ENCODE peak calls at places on chromosomes 1 and 21, in nine cellular contexts. One of them, this sample, is unnamed.

GRCh38 chr1:160208179-160209040 is 3.2 kb downstream of the PEA15 start:
- DNase-seq in ACHN: no peak
- DNase-seq in EL: no peak
- DNase-seq in activated CD4-positive, CD25-positive, alpha-beta regulatory T cell treated with anti-CD3 and anti-CD28 coated beads, Interleukin-2, amount 50 U/mL, for 16 hours: no peak
- DNase-seq in T47D: no peak
- DNase-seq in A172: no peak
- DNase-seq in A549: no peak
- DNase-seq in anterior cingulate cortex: no peak
- DNase-seq in GM23248: peak; percentile 57
- DNase-seq in this sample: no peak

GRCh38 chr1:9591669-9592509 is 3.2 kb downstream of the TMEM201 start:
- DNase-seq in ACHN: no peak
- DNase-seq in EL: no peak
- DNase-seq in activated CD4-positive, CD25-positive, alpha-beta regulatory T cell treated with anti-CD3 and anti-CD28 coated beads, Interleukin-2, amount 50 U/mL, for 16 hours: no peak
- DNase-seq in T47D: no peak
- DNase-seq in A172: no peak
- DNase-seq in A549: no peak
- DNase-seq in anterior cingulate cortex: no peak
- DNase-seq in GM23248: no peak
- DNase-seq in this sample: no peak

GRCh38 chr1:42466030-42466429 is 2.9 kb downstream of the CCDC30 start:
- DNase-seq in ACHN: no peak
- DNase-seq in EL: no peak
- DNase-seq in activated CD4-positive, CD25-positive, alpha-beta regulatory T cell treated with anti-CD3 and anti-CD28 coated beads, Interleukin-2, amount 50 U/mL, for 16 hours: no peak
- DNase-seq in T47D: no peak
- DNase-seq in A172: no peak
- DNase-seq in A549: no peak
- DNase-seq in anterior cingulate cortex: no peak
- DNase-seq in GM23248: no peak
- DNase-seq in this sample: no peak

GRCh38 chr1:70071597-70071996 is 133.8 kb downstream of the LRRC40 start:
- DNase-seq in ACHN: no peak
- DNase-seq in EL: peak; percentile 52
- DNase-seq in activated CD4-positive, CD25-positive, alpha-beta regulatory T cell treated with anti-CD3 and anti-CD28 coated beads, Interleukin-2, amount 50 U/mL, for 16 hours: no peak
- DNase-seq in T47D: no peak
- DNase-seq in A172: no peak
- DNase-seq in A549: no peak
- DNase-seq in anterior cingulate cortex: no peak
- DNase-seq in GM23248: peak; percentile 65
- DNase-seq in this sample: no peak

GRCh38 chr1:206694551-206695124 is 9.9 kb downstream of the MAPKAPK2 start:
- DNase-seq in ACHN: peak; percentile 82
- DNase-seq in EL: peak; percentile 45
- DNase-seq in activated CD4-positive, CD25-positive, alpha-beta regulatory T cell treated with anti-CD3 and anti-CD28 coated beads, Interleukin-2, amount 50 U/mL, for 16 hours: no peak
- DNase-seq in T47D: peak; percentile 69
- DNase-seq in A172: peak; percentile 34
- DNase-seq in A549: no peak
- DNase-seq in anterior cingulate cortex: no peak
- DNase-seq in GM23248: no peak
- DNase-seq in this sample: no peak

GRCh38 chr1:248853023-248853422 is 5.9 kb downstream of the ZNF692 start:
- DNase-seq in ACHN: no peak
- DNase-seq in EL: no peak
- DNase-seq in activated CD4-positive, CD25-positive, alpha-beta regulatory T cell treated with anti-CD3 and anti-CD28 coated beads, Interleukin-2, amount 50 U/mL, for 16 hours: no peak
- DNase-seq in T47D: no peak
- DNase-seq in A172: no peak
- DNase-seq in A549: no peak
- DNase-seq in anterior cingulate cortex: no peak
- DNase-seq in GM23248: peak; percentile 93
- DNase-seq in this sample: no peak

GRCh38 chr1:184504695-184505338 is 118.0 kb downstream of the C1orf21 start:
- DNase-seq in ACHN: no peak
- DNase-seq in EL: no peak
- DNase-seq in activated CD4-positive, CD25-positive, alpha-beta regulatory T cell treated with anti-CD3 and anti-CD28 coated beads, Interleukin-2, amount 50 U/mL, for 16 hours: no peak
- DNase-seq in T47D: no peak
- DNase-seq in A172: no peak
- DNase-seq in A549: no peak
- DNase-seq in anterior cingulate cortex: no peak
- DNase-seq in GM23248: no peak
- DNase-seq in this sample: no peak

GRCh38 chr1:38125837-38126520 is 79.4 kb upstream of the POU3F1 start:
- DNase-seq in ACHN: no peak
- DNase-seq in EL: no peak
- DNase-seq in activated CD4-positive, CD25-positive, alpha-beta regulatory T cell treated with anti-CD3 and anti-CD28 coated beads, Interleukin-2, amount 50 U/mL, for 16 hours: no peak
- DNase-seq in T47D: no peak
- DNase-seq in A172: no peak
- DNase-seq in A549: no peak
- DNase-seq in anterior cingulate cortex: no peak
- DNase-seq in GM23248: no peak
- DNase-seq in this sample: no peak

GRCh38 chr1:160362168-160362941 is 4.5 kb upstream of the NHLH1 start:
- DNase-seq in ACHN: no peak
- DNase-seq in EL: no peak
- DNase-seq in activated CD4-positive, CD25-positive, alpha-beta regulatory T cell treated with anti-CD3 and anti-CD28 coated beads, Interleukin-2, amount 50 U/mL, for 16 hours: no peak
- DNase-seq in T47D: no peak
- DNase-seq in A172: no peak
- DNase-seq in A549: no peak
- DNase-seq in anterior cingulate cortex: no peak
- DNase-seq in GM23248: no peak
- DNase-seq in this sample: no peak

GRCh38 chr1:201023517-201023902 is at the start of gene KIF21B:
- DNase-seq in ACHN: peak; percentile 70
- DNase-seq in EL: peak; percentile 71
- DNase-seq in activated CD4-positive, CD25-positive, alpha-beta regulatory T cell treated with anti-CD3 and anti-CD28 coated beads, Interleukin-2, amount 50 U/mL, for 16 hours: peak; percentile 81
- DNase-seq in T47D: peak; percentile 83
- DNase-seq in A172: peak; percentile 53
- DNase-seq in A549: peak; percentile 88
- DNase-seq in anterior cingulate cortex: peak; percentile 79
- DNase-seq in GM23248: peak; percentile 66
- DNase-seq in this sample: peak; percentile 94

GRCh38 chr1:168531605-168532345 is 12.0 kb downstream of the XCL2 start:
- DNase-seq in ACHN: no peak
- DNase-seq in EL: no peak
- DNase-seq in activated CD4-positive, CD25-positive, alpha-beta regulatory T cell treated with anti-CD3 and anti-CD28 coated beads, Interleukin-2, amount 50 U/mL, for 16 hours: no peak
- DNase-seq in T47D: no peak
- DNase-seq in A172: no peak
- DNase-seq in A549: no peak
- DNase-seq in anterior cingulate cortex: no peak
- DNase-seq in GM23248: no peak
- DNase-seq in this sample: no peak

GRCh38 chr1:185431612-185432011 is 114.6 kb upstream of the IVNS1ABP start:
- DNase-seq in ACHN: no peak
- DNase-seq in EL: no peak
- DNase-seq in activated CD4-positive, CD25-positive, alpha-beta regulatory T cell treated with anti-CD3 and anti-CD28 coated beads, Interleukin-2, amount 50 U/mL, for 16 hours: no peak
- DNase-seq in T47D: no peak
- DNase-seq in A172: no peak
- DNase-seq in A549: no peak
- DNase-seq in anterior cingulate cortex: no peak
- DNase-seq in GM23248: no peak
- DNase-seq in this sample: no peak

GRCh38 chr1:211828584-211829342 is 1.8 kb downstream of the LPGAT1 start:
- DNase-seq in ACHN: no peak
- DNase-seq in EL: no peak
- DNase-seq in activated CD4-positive, CD25-positive, alpha-beta regulatory T cell treated with anti-CD3 and anti-CD28 coated beads, Interleukin-2, amount 50 U/mL, for 16 hours: no peak
- DNase-seq in T47D: no peak
- DNase-seq in A172: no peak
- DNase-seq in A549: no peak
- DNase-seq in anterior cingulate cortex: no peak
- DNase-seq in GM23248: peak; percentile 33
- DNase-seq in this sample: no peak

GRCh38 chr1:155024315-155024714 is 9.3 kb downstream of the DCST2 start:
- DNase-seq in ACHN: no peak
- DNase-seq in EL: no peak
- DNase-seq in activated CD4-positive, CD25-positive, alpha-beta regulatory T cell treated with anti-CD3 and anti-CD28 coated beads, Interleukin-2, amount 50 U/mL, for 16 hours: no peak
- DNase-seq in T47D: no peak
- DNase-seq in A172: no peak
- DNase-seq in A549: no peak
- DNase-seq in anterior cingulate cortex: no peak
- DNase-seq in GM23248: no peak
- DNase-seq in this sample: no peak

GRCh38 chr21:33975548-33976081 is 60.0 kb upstream of the ATP5PO start:
- DNase-seq in ACHN: peak; percentile 21
- DNase-seq in EL: peak; percentile 63
- DNase-seq in activated CD4-positive, CD25-positive, alpha-beta regulatory T cell treated with anti-CD3 and anti-CD28 coated beads, Interleukin-2, amount 50 U/mL, for 16 hours: peak; percentile 23
- DNase-seq in T47D: no peak
- DNase-seq in A172: peak; percentile 61
- DNase-seq in A549: no peak
- DNase-seq in anterior cingulate cortex: no peak
- DNase-seq in GM23248: peak; percentile 74
- DNase-seq in this sample: peak; percentile 77

GRCh38 chr1:78229344-78229743 is 183.6 kb downstream of the GIPC2 start:
- DNase-seq in ACHN: no peak
- DNase-seq in EL: peak; percentile 51
- DNase-seq in activated CD4-positive, CD25-positive, alpha-beta regulatory T cell treated with anti-CD3 and anti-CD28 coated beads, Interleukin-2, amount 50 U/mL, for 16 hours: no peak
- DNase-seq in T47D: no peak
- DNase-seq in A172: no peak
- DNase-seq in A549: no peak
- DNase-seq in anterior cingulate cortex: no peak
- DNase-seq in GM23248: peak; percentile 86
- DNase-seq in this sample: no peak

GRCh38 chr1:21082078-21082477 is 94.6 kb downstream of the EIF4G3 start:
- DNase-seq in ACHN: no peak
- DNase-seq in EL: peak; percentile 24
- DNase-seq in activated CD4-positive, CD25-positive, alpha-beta regulatory T cell treated with anti-CD3 and anti-CD28 coated beads, Interleukin-2, amount 50 U/mL, for 16 hours: no peak
- DNase-seq in T47D: no peak
- DNase-seq in A172: no peak
- DNase-seq in A549: no peak
- DNase-seq in anterior cingulate cortex: no peak
- DNase-seq in GM23248: no peak
- DNase-seq in this sample: no peak

GRCh38 chr1:90919900-90920299 is 101.9 kb downstream of the ZNF644 start:
- DNase-seq in ACHN: no peak
- DNase-seq in EL: no peak
- DNase-seq in activated CD4-positive, CD25-positive, alpha-beta regulatory T cell treated with anti-CD3 and anti-CD28 coated beads, Interleukin-2, amount 50 U/mL, for 16 hours: no peak
- DNase-seq in T47D: no peak
- DNase-seq in A172: no peak
- DNase-seq in A549: no peak
- DNase-seq in anterior cingulate cortex: no peak
- DNase-seq in GM23248: peak; percentile 55
- DNase-seq in this sample: no peak

GRCh38 chr1:40153073-40153770 is 8.0 kb upstream of the RLF start:
- DNase-seq in ACHN: peak; percentile 49
- DNase-seq in EL: peak; percentile 60
- DNase-seq in activated CD4-positive, CD25-positive, alpha-beta regulatory T cell treated with anti-CD3 and anti-CD28 coated beads, Interleukin-2, amount 50 U/mL, for 16 hours: peak; percentile 4
- DNase-seq in T47D: peak; percentile 59
- DNase-seq in A172: peak; percentile 26
- DNase-seq in A549: no peak
- DNase-seq in anterior cingulate cortex: no peak
- DNase-seq in GM23248: peak; percentile 74
- DNase-seq in this sample: peak; percentile 37

GRCh38 chr1:115977481-115978258 is 1.4 kb downstream of the SLC22A15 start:
- DNase-seq in ACHN: peak; percentile 1
- DNase-seq in EL: peak; percentile 79
- DNase-seq in activated CD4-positive, CD25-positive, alpha-beta regulatory T cell treated with anti-CD3 and anti-CD28 coated beads, Interleukin-2, amount 50 U/mL, for 16 hours: no peak
- DNase-seq in T47D: peak; percentile 6
- DNase-seq in A172: peak; percentile 52
- DNase-seq in A549: no peak
- DNase-seq in anterior cingulate cortex: no peak
- DNase-seq in GM23248: peak; percentile 89
- DNase-seq in this sample: no peak

GRCh38 chr1:228457017-228457395 is 30.2 kb upstream of the RNF187 start:
- DNase-seq in ACHN: no peak
- DNase-seq in EL: no peak
- DNase-seq in activated CD4-positive, CD25-positive, alpha-beta regulatory T cell treated with anti-CD3 and anti-CD28 coated beads, Interleukin-2, amount 50 U/mL, for 16 hours: no peak
- DNase-seq in T47D: no peak
- DNase-seq in A172: no peak
- DNase-seq in A549: no peak
- DNase-seq in anterior cingulate cortex: no peak
- DNase-seq in GM23248: peak; percentile 18
- DNase-seq in this sample: no peak

GRCh38 chr1:150810958-150811676 is 3.1 kb upstream of the CTSK start:
- DNase-seq in ACHN: no peak
- DNase-seq in EL: no peak
- DNase-seq in activated CD4-positive, CD25-positive, alpha-beta regulatory T cell treated with anti-CD3 and anti-CD28 coated beads, Interleukin-2, amount 50 U/mL, for 16 hours: no peak
- DNase-seq in T47D: no peak
- DNase-seq in A172: no peak
- DNase-seq in A549: no peak
- DNase-seq in anterior cingulate cortex: no peak
- DNase-seq in GM23248: no peak
- DNase-seq in this sample: no peak

GRCh38 chr1:84800090-84801073 is 92.6 kb downstream of the LPAR3 start:
- DNase-seq in ACHN: no peak
- DNase-seq in EL: no peak
- DNase-seq in activated CD4-positive, CD25-positive, alpha-beta regulatory T cell treated with anti-CD3 and anti-CD28 coated beads, Interleukin-2, amount 50 U/mL, for 16 hours: no peak
- DNase-seq in T47D: no peak
- DNase-seq in A172: no peak
- DNase-seq in A549: no peak
- DNase-seq in anterior cingulate cortex: no peak
- DNase-seq in GM23248: no peak
- DNase-seq in this sample: no peak

GRCh38 chr21:37452222-37452621 is 85.6 kb downstream of the DYRK1A start:
- DNase-seq in ACHN: peak; percentile 87
- DNase-seq in EL: peak; percentile 93
- DNase-seq in activated CD4-positive, CD25-positive, alpha-beta regulatory T cell treated with anti-CD3 and anti-CD28 coated beads, Interleukin-2, amount 50 U/mL, for 16 hours: no peak
- DNase-seq in T47D: no peak
- DNase-seq in A172: peak; percentile 97
- DNase-seq in A549: no peak
- DNase-seq in anterior cingulate cortex: peak; percentile 5
- DNase-seq in GM23248: peak; percentile 86
- DNase-seq in this sample: no peak

GRCh38 chr1:224727851-224728250 is 111.7 kb downstream of the CNIH3 start:
- DNase-seq in ACHN: no peak
- DNase-seq in EL: peak; percentile 4
- DNase-seq in activated CD4-positive, CD25-positive, alpha-beta regulatory T cell treated with anti-CD3 and anti-CD28 coated beads, Interleukin-2, amount 50 U/mL, for 16 hours: no peak
- DNase-seq in T47D: no peak
- DNase-seq in A172: peak; percentile 30
- DNase-seq in A549: no peak
- DNase-seq in anterior cingulate cortex: no peak
- DNase-seq in GM23248: peak; percentile 82
- DNase-seq in this sample: no peak

GRCh38 chr1:6625579-6626149 is 996 bp downstream of the THAP3 start:
- DNase-seq in ACHN: peak; percentile 44
- DNase-seq in EL: peak; percentile 51
- DNase-seq in activated CD4-positive, CD25-positive, alpha-beta regulatory T cell treated with anti-CD3 and anti-CD28 coated beads, Interleukin-2, amount 50 U/mL, for 16 hours: no peak
- DNase-seq in T47D: no peak
- DNase-seq in A172: peak; percentile 28
- DNase-seq in A549: peak; percentile 31
- DNase-seq in anterior cingulate cortex: no peak
- DNase-seq in GM23248: peak; percentile 86
- DNase-seq in this sample: peak; percentile 19

GRCh38 chr1:215360021-215360420 is 207.1 kb upstream of the KCTD3 start:
- DNase-seq in ACHN: no peak
- DNase-seq in EL: no peak
- DNase-seq in activated CD4-positive, CD25-positive, alpha-beta regulatory T cell treated with anti-CD3 and anti-CD28 coated beads, Interleukin-2, amount 50 U/mL, for 16 hours: no peak
- DNase-seq in T47D: no peak
- DNase-seq in A172: no peak
- DNase-seq in A549: no peak
- DNase-seq in anterior cingulate cortex: no peak
- DNase-seq in GM23248: no peak
- DNase-seq in this sample: no peak

This sample was measured in activated CD4-positive, alpha-beta memory T cell treated with anti-CD3 and anti-CD28 coated beads, Interleukin-2, amount 10 ng/mL, durations not matched to agents 7 days and 5 days.